ENCODE peak calls at places on chromosomes 2 and 18, in six cellular contexts. B, K, V, Z, T and J are unnamed samples.

GRCh38 chr2:155176345-155176744 is 477.9 kb downstream of the KCNJ3 start:
- DNase-seq in B (no peak), V (no peak), T (no peak), K (no peak), Z (peak; percentile 63), J (no peak)

GRCh38 chr2:129274038-129274415 is 705.4 kb upstream of the RAB6C start:
- DNase-seq in Z (no peak), V (no peak), K (no peak), B (no peak), T (no peak), J (no peak)

GRCh38 chr2:237497820-237498128 is 10.7 kb downstream of the MLPH start:
- DNase-seq in B (no peak), V (no peak), T (no peak), K (no peak), Z (no peak), J (no peak)

GRCh38 chr2:226354434-226354833 is 445.2 kb downstream of the IRS1 start:
- DNase-seq in Z (no peak), T (no peak), V (no peak), K (no peak), B (peak; percentile 7), J (no peak)

GRCh38 chr18:48007955-48008701 is 77.7 kb upstream of the SMAD2 start:
- DNase-seq in K (peak; percentile 96), B (no peak), Z (peak; percentile 65), T (peak; percentile 17), V (peak; percentile 78), J (no peak)

GRCh38 chr2:157971702-157972101 is 95.6 kb upstream of the ACVR1 start:
- DNase-seq in Z (no peak), T (no peak), B (no peak), V (no peak), K (no peak), J (no peak)

GRCh38 chr2:240201861-240202260 is 61.4 kb upstream of the OTOS start:
- DNase-seq in Z (peak; percentile 13), B (no peak), K (peak; percentile 18), T (no peak), V (no peak), J (no peak)

GRCh38 chr2:218216336-218216673 is 684 bp upstream of the ARPC2 start:
- DNase-seq in K (no peak), Z (no peak), V (no peak), T (no peak), B (no peak), J (no peak)

GRCh38 chr18:21851327-21851961 is 110.9 kb downstream of the MIB1 start:
- DNase-seq in B (no peak), Z (no peak), V (no peak), K (no peak), T (no peak), J (no peak)

GRCh38 chr18:62372156-62372555 is 47.0 kb downstream of the TNFRSF11A start:
- DNase-seq in B (no peak), T (no peak), K (no peak), V (no peak), Z (no peak), J (no peak)

GRCh38 chr2:240237609-240238151 is 97.2 kb upstream of the OTOS start:
- DNase-seq in Z (peak; percentile 85), T (no peak), V (peak; percentile 69), K (peak; percentile 22), B (peak; percentile 18), J (no peak)

GRCh38 chr18:56711706-56712445 is 60.7 kb downstream of the WDR7 start:
- DNase-seq in V (no peak), B (no peak), Z (no peak), K (no peak), T (no peak), J (no peak)

GRCh38 chr18:51498085-51498855 is 300.8 kb upstream of the MEX3C start:
- DNase-seq in T (no peak), V (no peak), B (no peak), Z (no peak), K (no peak), J (no peak)

GRCh38 chr2:119008108-119008507 is 66.1 kb downstream of the MARCO start:
- DNase-seq in V (no peak), T (no peak), K (no peak), Z (no peak), B (no peak), J (no peak)

GRCh38 chr18:26624443-26624842 is 76.1 kb upstream of the KCTD1 start:
- DNase-seq in T (no peak), V (no peak), K (no peak), B (no peak), Z (no peak), J (no peak)

GRCh38 chr2:98552499-98553179 is 55.7 kb downstream of the COA5 start:
- DNase-seq in T (no peak), V (no peak), Z (no peak), B (peak; percentile 83), K (no peak), J (no peak)

GRCh38 chr2:147910990-147911473 is 66.2 kb downstream of the ACVR2A start:
- DNase-seq in Z (no peak), V (no peak), T (peak; percentile 20), K (peak; percentile 37), B (peak; percentile 54), J (no peak)

GRCh38 chr2:44918095-44918775 is 23.3 kb upstream of the SIX3 start:
- DNase-seq in V (no peak), B (no peak), Z (no peak), T (no peak), K (no peak), J (no peak)

GRCh38 chr2:240640939-240641338 is 15.7 kb downstream of the GPR35 start:
- DNase-seq in B (no peak), Z (peak; percentile 65), V (peak; percentile 50), T (no peak), K (peak; percentile 91), J (no peak)

GRCh38 chr2:69798466-69798908 is 31.0 kb upstream of the GMCL1 start:
- DNase-seq in T (no peak), V (peak; percentile 33), B (peak; percentile 57), Z (peak; percentile 36), K (no peak), J (no peak)

GRCh38 chr2:217797661-217798069 is 205.1 kb downstream of the TNS1 start:
- DNase-seq in Z (peak; percentile 73), V (peak; percentile 75), B (no peak), K (no peak), T (no peak), J (peak; percentile 30)

GRCh38 chr2:174939046-174939445 is 66.1 kb downstream of the CHN1 start:
- DNase-seq in B (peak; percentile 31), Z (no peak), K (no peak), V (no peak), T (no peak), J (no peak)

GRCh38 chr2:226031078-226031937 is 631.8 kb downstream of the NYAP2 start:
- DNase-seq in T (no peak), V (peak; percentile 31), Z (peak; percentile 58), K (peak; percentile 91), B (peak; percentile 76), J (peak; percentile 49)

GRCh38 chr2:181457741-181458425 is 697 bp downstream of the ITGA4 start:
- DNase-seq in T (peak; percentile 28), B (peak; percentile 41), Z (peak; percentile 50), K (peak; percentile 76), V (peak; percentile 27), J (peak; percentile 52)

GRCh38 chr18:58135170-58135569 is 91.1 kb downstream of the NEDD4L start:
- DNase-seq in T (no peak), V (no peak), K (no peak), B (peak; percentile 54), Z (no peak), J (no peak)

GRCh38 chr2:81996332-81996731 is 1691.8 kb upstream of the LRRTM1 start:
- DNase-seq in Z (no peak), B (no peak), V (no peak), T (no peak), K (no peak), J (no peak)

GRCh38 chr18:79664525-79665125 is 15.0 kb upstream of the CTDP1 start:
- DNase-seq in B (peak; percentile 39), Z (no peak), K (no peak), V (no peak), T (no peak), J (no peak)

GRCh38 chr2:22290293-22290692 is 1094.7 kb upstream of the KLHL29 start:
- DNase-seq in Z (no peak), T (no peak), V (no peak), K (no peak), B (no peak), J (no peak)

GRCh38 chr18:50055474-50055873 is 139.5 kb downstream of the MYO5B start:
- DNase-seq in K (no peak), Z (no peak), T (no peak), B (no peak), V (no peak), J (no peak)
- TF ChIP-seq CTCF in K (no peak), Z (no peak), T (no peak), B (no peak), V (no peak), J (no peak)

DNA sequence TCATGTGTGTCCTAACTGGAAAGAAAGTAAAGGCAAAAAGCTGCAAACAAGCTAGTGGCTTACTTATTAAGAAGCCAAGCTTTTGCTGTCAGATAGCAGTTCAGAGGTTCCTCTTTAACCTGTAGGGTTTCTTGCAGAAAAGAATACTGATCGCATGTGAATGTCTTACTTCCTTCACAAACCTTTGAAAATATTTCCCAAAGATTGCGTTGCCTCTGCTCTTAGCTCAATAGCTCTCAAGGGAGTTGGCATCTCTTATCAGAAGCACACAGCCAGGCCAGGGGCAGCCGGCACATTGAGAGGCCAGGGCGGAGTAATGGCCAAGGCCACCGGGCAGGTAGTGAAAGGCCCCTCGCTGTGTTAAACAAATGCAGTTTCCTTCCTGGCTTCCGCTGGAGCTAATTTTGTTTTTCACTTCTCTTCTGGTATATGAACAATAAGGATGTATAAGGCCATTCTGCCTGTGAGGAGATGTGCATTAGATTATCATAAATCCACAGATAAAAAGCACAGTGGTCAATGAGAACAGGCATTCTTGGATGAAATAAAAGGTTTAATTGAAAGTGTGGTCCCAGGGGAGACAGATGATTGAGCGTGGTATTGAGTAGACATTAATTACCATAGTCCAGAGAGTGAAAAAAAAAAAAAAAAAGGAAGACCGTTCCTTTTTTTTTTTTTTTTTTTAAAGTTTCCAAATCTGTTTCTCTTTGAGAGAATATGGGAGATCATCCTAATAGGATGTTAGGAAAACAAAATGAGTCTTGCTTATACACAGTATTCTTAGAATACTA is 542.3 kb upstream of the NRP2 start:
- DNase-seq in B (no peak), Z (no peak), V (peak; percentile 40), T (no peak), K (peak; percentile 86), J (no peak)
- TF ChIP-seq CTCF in B (no peak), Z (no peak), V (no peak), T (no peak), K (no peak), J (no peak)

DNA sequence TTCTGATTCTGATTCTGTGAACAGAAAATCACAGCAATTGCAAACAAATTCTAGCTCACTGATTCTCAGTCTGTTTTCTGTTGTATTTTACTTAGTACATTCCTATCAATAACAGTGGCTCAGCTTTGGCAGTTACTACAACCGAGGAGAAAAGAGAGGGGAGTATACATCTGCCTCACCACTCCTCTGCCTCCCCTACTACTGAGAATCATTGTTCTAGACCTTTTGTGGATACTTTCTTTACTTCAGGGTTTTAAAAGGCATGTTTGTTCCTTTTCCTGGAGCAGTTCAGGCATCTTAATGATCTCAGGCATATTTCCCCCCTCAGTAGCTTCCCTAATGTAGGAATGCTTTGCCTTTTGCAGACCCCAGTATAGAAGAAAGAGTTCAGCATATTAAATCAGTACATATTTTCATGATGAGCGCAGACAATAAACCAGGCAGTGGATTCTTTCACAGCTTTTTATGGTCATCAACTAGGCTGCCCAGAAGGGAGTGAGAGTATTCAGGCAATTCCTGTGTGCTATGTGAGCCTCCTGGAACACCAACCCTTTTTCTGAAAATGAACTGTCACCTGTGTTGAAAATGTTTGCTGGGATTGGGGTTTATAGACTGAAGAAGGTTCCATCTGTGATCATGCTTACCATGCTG is 10.3 kb downstream of the STAMBP start:
- DNase-seq in B (no peak), Z (no peak), T (no peak), K (no peak), V (no peak), J (no peak)
- TF ChIP-seq CTCF in B (no peak), Z (no peak), T (no peak), K (no peak), V (no peak), J (no peak)

GRCh38 chr2:103176289-103176915 is 414.6 kb downstream of the TMEM182 start:
- DNase-seq in B (no peak), Z (no peak), K (peak; percentile 67), V (no peak), T (no peak), J (no peak)
- TF ChIP-seq CTCF in B (no peak), Z (no peak), K (no peak), V (no peak), T (no peak), J (no peak)